ENCODE peak calls at places on chromosomes 4 and X, in eight cellular contexts. One of them, this sample, is unnamed.
A peak's percentile ranks its signal among the peaks of the same experiment; 100 is the strongest.

GRCh38 chrX:68146054-68146453 is 287.2 kb downstream of the OPHN1 start:
- DNase-seq in mesenchymal stem cell: peak; percentile 43
- DNase-seq in heart left ventricle: no peak
- DNase-seq in Karpas-422: peak; percentile 67
- DNase-seq in aorta: no peak
- DNase-seq in mucosa of descending colon: no peak
- DNase-seq in stomach: no peak
- DNase-seq in tibial nerve: no peak
- DNase-seq in this sample: no peak

GRCh38 chrX:68090266-68090665 is 343.0 kb downstream of the OPHN1 start:
- DNase-seq in tibial nerve: no peak
- DNase-seq in Karpas-422: peak; percentile 47
- DNase-seq in mesenchymal stem cell: no peak
- DNase-seq in heart left ventricle: no peak
- DNase-seq in mucosa of descending colon: no peak
- DNase-seq in stomach: no peak
- DNase-seq in aorta: no peak
- DNase-seq in this sample: no peak

GRCh38 chrX:13506574-13506973 is 62.8 kb upstream of the EGFL6 start:
- DNase-seq in Karpas-422: peak; percentile 81
- DNase-seq in stomach: peak; percentile 48
- DNase-seq in heart left ventricle: peak; percentile 13
- DNase-seq in tibial nerve: no peak
- DNase-seq in mesenchymal stem cell: peak; percentile 44
- DNase-seq in mucosa of descending colon: no peak
- DNase-seq in aorta: peak; percentile 80
- DNase-seq in this sample: peak; percentile 56

GRCh38 chr4:27176400-27176799 is 315.8 kb downstream of the STIM2 start:
- DNase-seq in heart left ventricle: no peak
- DNase-seq in tibial nerve: no peak
- DNase-seq in mesenchymal stem cell: peak; percentile 15
- DNase-seq in stomach: no peak
- DNase-seq in aorta: no peak
- DNase-seq in mucosa of descending colon: no peak
- DNase-seq in Karpas-422: peak; percentile 77
- DNase-seq in this sample: peak; percentile 25

GRCh38 chr4:71294301-71294700 is 44.5 kb upstream of the SLC4A4 start:
- DNase-seq in tibial nerve: no peak
- DNase-seq in heart left ventricle: no peak
- DNase-seq in aorta: no peak
- DNase-seq in mesenchymal stem cell: no peak
- DNase-seq in mucosa of descending colon: no peak
- DNase-seq in stomach: no peak
- DNase-seq in Karpas-422: no peak
- DNase-seq in this sample: no peak

GRCh38 chr4:25160714-25161598 is 707 bp upstream of the SEPSECS start:
- DNase-seq in aorta: no peak
- DNase-seq in Karpas-422: peak; percentile 49
- DNase-seq in stomach: no peak
- DNase-seq in mesenchymal stem cell: peak; percentile 84
- DNase-seq in heart left ventricle: no peak
- DNase-seq in tibial nerve: peak; percentile 15
- DNase-seq in mucosa of descending colon: no peak
- DNase-seq in this sample: no peak

GRCh38 chrX:40773809-40774208 is 38.5 kb upstream of the MED14 start:
- DNase-seq in mesenchymal stem cell: peak; percentile 61
- DNase-seq in Karpas-422: no peak
- DNase-seq in aorta: no peak
- DNase-seq in heart left ventricle: no peak
- DNase-seq in stomach: no peak
- DNase-seq in tibial nerve: no peak
- DNase-seq in mucosa of descending colon: no peak
- DNase-seq in this sample: no peak

GRCh38 chr4:168784786-168785461 is 225.1 kb downstream of the CBR4 start:
- DNase-seq in aorta: no peak
- DNase-seq in mucosa of descending colon: no peak
- DNase-seq in stomach: peak; percentile 61
- DNase-seq in Karpas-422: no peak
- DNase-seq in mesenchymal stem cell: no peak
- DNase-seq in heart left ventricle: no peak
- DNase-seq in tibial nerve: no peak
- DNase-seq in this sample: no peak

GRCh38 chr4:61427099-61427817 is 227.1 kb downstream of the ADGRL3 start:
- DNase-seq in aorta: no peak
- DNase-seq in tibial nerve: no peak
- DNase-seq in stomach: no peak
- DNase-seq in mesenchymal stem cell: no peak
- DNase-seq in Karpas-422: no peak
- DNase-seq in mucosa of descending colon: no peak
- DNase-seq in heart left ventricle: no peak
- DNase-seq in this sample: no peak

GRCh38 chr4:6192245-6192644 is 8.1 kb downstream of the JAKMIP1 start:
- DNase-seq in aorta: peak; percentile 28
- DNase-seq in heart left ventricle: no peak
- DNase-seq in tibial nerve: no peak
- DNase-seq in mucosa of descending colon: no peak
- DNase-seq in mesenchymal stem cell: no peak
- DNase-seq in stomach: no peak
- DNase-seq in Karpas-422: no peak
- DNase-seq in this sample: no peak

GRCh38 chr4:24076811-24077210 is 187.0 kb upstream of the PPARGC1A start:
- DNase-seq in heart left ventricle: no peak
- DNase-seq in tibial nerve: no peak
- DNase-seq in Karpas-422: no peak
- DNase-seq in mesenchymal stem cell: no peak
- DNase-seq in stomach: no peak
- DNase-seq in mucosa of descending colon: no peak
- DNase-seq in aorta: no peak
- DNase-seq in this sample: no peak

GRCh38 chrX:53639257-53639656 is 47.3 kb downstream of the HUWE1 start:
- DNase-seq in stomach: no peak
- DNase-seq in mesenchymal stem cell: no peak
- DNase-seq in tibial nerve: no peak
- DNase-seq in Karpas-422: no peak
- DNase-seq in aorta: no peak
- DNase-seq in mucosa of descending colon: no peak
- DNase-seq in heart left ventricle: no peak
- DNase-seq in this sample: no peak

GRCh38 chrX:53642326-53642725 is 44.2 kb downstream of the HUWE1 start:
- DNase-seq in aorta: no peak
- DNase-seq in mucosa of descending colon: no peak
- DNase-seq in mesenchymal stem cell: no peak
- DNase-seq in tibial nerve: no peak
- DNase-seq in heart left ventricle: no peak
- DNase-seq in Karpas-422: no peak
- DNase-seq in stomach: no peak
- DNase-seq in this sample: no peak

DNA sequence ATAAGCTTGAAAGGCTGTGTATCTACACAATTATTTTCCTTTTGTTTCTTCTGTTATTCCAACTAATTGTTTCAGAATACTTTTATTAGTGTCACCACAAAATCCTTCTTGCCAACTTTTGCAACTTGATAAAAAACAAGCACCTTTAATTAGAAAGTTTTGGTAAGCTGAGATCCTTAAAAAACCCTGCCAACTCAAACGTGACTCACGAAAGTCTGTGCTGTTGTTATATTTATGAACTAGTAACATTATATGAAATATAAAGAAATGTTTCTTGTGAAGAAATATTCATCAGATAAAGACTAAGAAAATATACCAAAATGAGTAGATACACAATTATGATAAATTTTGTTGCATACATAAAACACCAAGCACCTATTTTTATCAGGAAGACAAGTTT is 49.0 kb downstream of the HUWE1 start:
- DNase-seq in Karpas-422: no peak
- DNase-seq in mesenchymal stem cell: no peak
- DNase-seq in stomach: no peak
- DNase-seq in tibial nerve: no peak
- DNase-seq in mucosa of descending colon: no peak
- DNase-seq in aorta: no peak
- DNase-seq in heart left ventricle: no peak
- DNase-seq in this sample: no peak
- H3K36me3 ChIP-seq in Karpas-422: peaks cover 32% of the 10 kb centered on the region
- H3K36me3 ChIP-seq in mesenchymal stem cell: peaks cover 82% of the 10 kb centered on the region
- H3K36me3 ChIP-seq in stomach: peaks cover 64% of the 10 kb centered on the region
- H3K36me3 ChIP-seq in tibial nerve: no peaks in the 10 kb centered on the region
- H3K36me3 ChIP-seq in mucosa of descending colon: no peaks in the 10 kb centered on the region
- H3K36me3 ChIP-seq in aorta: no peaks in the 10 kb centered on the region
- H3K36me3 ChIP-seq in heart left ventricle: peaks cover 41% of the 10 kb centered on the region
- H3K36me3 ChIP-seq in this sample: no peaks in the 10 kb centered on the region

GRCh38 chr4:2686379-2687265 is 69.5 kb downstream of the TNIP2 start:
- DNase-seq in Karpas-422: no peak
- DNase-seq in mesenchymal stem cell: no peak
- DNase-seq in aorta: peak; percentile 40
- DNase-seq in mucosa of descending colon: no peak
- DNase-seq in tibial nerve: no peak
- DNase-seq in heart left ventricle: no peak
- DNase-seq in stomach: no peak
- DNase-seq in this sample: no peak
- H3K36me3 ChIP-seq in Karpas-422: peaks cover 17% of the 10 kb centered on the region
- H3K36me3 ChIP-seq in mesenchymal stem cell: peaks cover 89% of the 10 kb centered on the region
- H3K36me3 ChIP-seq in aorta: peaks cover 5% of the 10 kb centered on the region
- H3K36me3 ChIP-seq in mucosa of descending colon: no peaks in the 10 kb centered on the region
- H3K36me3 ChIP-seq in tibial nerve: peaks cover 2% of the 10 kb centered on the region
- H3K36me3 ChIP-seq in heart left ventricle: peaks cover 94% of the 10 kb centered on the region
- H3K36me3 ChIP-seq in stomach: peaks cover 96% of the 10 kb centered on the region
- H3K36me3 ChIP-seq in this sample: peaks cover 36% of the 10 kb centered on the region

DNA sequence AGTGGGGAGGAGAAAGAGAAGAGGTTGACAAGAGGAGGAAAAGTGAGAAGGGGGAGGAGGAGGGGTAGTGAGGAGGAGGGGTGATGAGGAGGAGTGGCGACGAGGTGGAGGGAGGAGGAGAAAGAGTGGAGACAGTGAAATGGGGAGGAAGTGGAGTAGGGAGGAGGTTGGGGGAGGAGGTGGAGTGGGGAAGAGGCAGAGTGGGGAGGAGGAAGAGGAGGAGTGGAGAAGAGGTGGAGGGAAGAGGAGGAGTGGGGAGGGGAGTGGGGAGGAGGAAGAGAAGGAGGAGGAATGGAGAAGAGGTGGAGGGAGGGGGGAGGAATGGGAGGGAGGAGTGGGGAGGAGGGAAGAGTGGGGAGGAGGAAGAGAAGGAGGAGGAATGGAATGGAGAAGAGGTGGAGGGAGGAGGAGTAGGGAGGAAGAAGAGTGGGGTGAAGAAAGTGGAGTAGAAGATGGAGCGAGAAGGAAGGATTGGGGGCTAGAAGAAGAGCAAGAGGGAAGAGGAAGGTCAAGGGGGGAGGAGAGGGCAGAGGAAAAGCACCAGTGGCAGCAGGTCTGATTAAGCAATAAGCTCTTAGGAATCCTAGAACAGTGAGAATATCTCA is 50.0 kb upstream of the MTNR1A start:
- DNase-seq in mucosa of descending colon: no peak
- DNase-seq in heart left ventricle: no peak
- DNase-seq in aorta: no peak
- DNase-seq in tibial nerve: no peak
- DNase-seq in stomach: no peak
- DNase-seq in Karpas-422: no peak
- DNase-seq in mesenchymal stem cell: no peak
- DNase-seq in this sample: no peak
- H3K36me3 ChIP-seq in mucosa of descending colon: peaks cover 12% of the 10 kb centered on the region
- H3K36me3 ChIP-seq in heart left ventricle: peaks cover 28% of the 10 kb centered on the region
- H3K36me3 ChIP-seq in aorta: peaks cover 5% of the 10 kb centered on the region
- H3K36me3 ChIP-seq in tibial nerve: no peaks in the 10 kb centered on the region
- H3K36me3 ChIP-seq in stomach: peaks cover 90% of the 10 kb centered on the region
- H3K36me3 ChIP-seq in Karpas-422: no peaks in the 10 kb centered on the region
- H3K36me3 ChIP-seq in mesenchymal stem cell: peaks cover 95% of the 10 kb centered on the region
- H3K36me3 ChIP-seq in this sample: peaks cover 60% of the 10 kb centered on the region

GRCh38 chr4:38765391-38765790 is 17.4 kb downstream of the TLR10 start:
- DNase-seq in tibial nerve: no peak
- DNase-seq in heart left ventricle: no peak
- DNase-seq in stomach: no peak
- DNase-seq in mesenchymal stem cell: peak; percentile 62
- DNase-seq in aorta: no peak
- DNase-seq in mucosa of descending colon: no peak
- DNase-seq in Karpas-422: no peak
- DNase-seq in this sample: no peak

GRCh38 chr4:38774181-38774580 is 8.6 kb downstream of the TLR10 start:
- DNase-seq in mesenchymal stem cell: no peak
- DNase-seq in Karpas-422: no peak
- DNase-seq in aorta: no peak
- DNase-seq in tibial nerve: no peak
- DNase-seq in stomach: no peak
- DNase-seq in heart left ventricle: no peak
- DNase-seq in mucosa of descending colon: no peak
- DNase-seq in this sample: no peak

GRCh38 chr4:38764292-38764691 is 18.5 kb downstream of the TLR10 start:
- DNase-seq in aorta: no peak
- DNase-seq in heart left ventricle: no peak
- DNase-seq in stomach: no peak
- DNase-seq in mucosa of descending colon: no peak
- DNase-seq in Karpas-422: peak; percentile 41
- DNase-seq in tibial nerve: no peak
- DNase-seq in mesenchymal stem cell: no peak
- DNase-seq in this sample: no peak

GRCh38 chr4:38769441-38770210 is 13.2 kb downstream of the TLR10 start:
- DNase-seq in Karpas-422: no peak
- DNase-seq in mucosa of descending colon: no peak
- DNase-seq in tibial nerve: no peak
- DNase-seq in stomach: no peak
- DNase-seq in mesenchymal stem cell: no peak
- DNase-seq in aorta: no peak
- DNase-seq in heart left ventricle: no peak
- DNase-seq in this sample: no peak

DNA sequence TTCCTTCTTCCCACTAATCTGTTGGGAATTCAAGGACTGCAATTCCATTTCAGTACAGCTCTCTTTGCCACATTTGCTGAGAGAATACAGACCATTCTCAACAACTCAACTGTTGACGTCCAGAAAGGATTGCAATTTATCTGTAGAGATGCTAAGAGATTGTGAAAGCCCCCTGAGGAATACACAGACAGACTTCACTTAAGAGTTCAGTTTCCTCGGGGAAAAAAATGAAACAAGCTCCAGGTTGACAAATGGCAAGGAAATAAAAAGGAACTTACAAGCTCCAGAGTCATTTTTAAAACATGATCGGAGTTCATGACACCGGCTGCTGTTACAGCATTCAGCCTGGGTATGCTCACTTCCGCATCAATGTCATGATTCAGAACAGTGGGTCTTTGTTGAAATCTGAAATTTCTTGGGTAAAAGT is 13.8 kb downstream of the TLR10 start:
- DNase-seq in heart left ventricle: no peak
- DNase-seq in mesenchymal stem cell: peak; percentile 26
- DNase-seq in stomach: no peak
- DNase-seq in Karpas-422: peak; percentile 76
- DNase-seq in aorta: no peak
- DNase-seq in tibial nerve: no peak
- DNase-seq in mucosa of descending colon: no peak
- DNase-seq in this sample: no peak
- H3K36me3 ChIP-seq in heart left ventricle: no peaks in the 10 kb centered on the region
- H3K36me3 ChIP-seq in mesenchymal stem cell: no peaks in the 10 kb centered on the region
- H3K36me3 ChIP-seq in stomach: no peaks in the 10 kb centered on the region
- H3K36me3 ChIP-seq in Karpas-422: peaks cover 9% of the 10 kb centered on the region
- H3K36me3 ChIP-seq in aorta: no peaks in the 10 kb centered on the region
- H3K36me3 ChIP-seq in tibial nerve: no peaks in the 10 kb centered on the region
- H3K36me3 ChIP-seq in mucosa of descending colon: no peaks in the 10 kb centered on the region
- H3K36me3 ChIP-seq in this sample: no peaks in the 10 kb centered on the region

DNA sequence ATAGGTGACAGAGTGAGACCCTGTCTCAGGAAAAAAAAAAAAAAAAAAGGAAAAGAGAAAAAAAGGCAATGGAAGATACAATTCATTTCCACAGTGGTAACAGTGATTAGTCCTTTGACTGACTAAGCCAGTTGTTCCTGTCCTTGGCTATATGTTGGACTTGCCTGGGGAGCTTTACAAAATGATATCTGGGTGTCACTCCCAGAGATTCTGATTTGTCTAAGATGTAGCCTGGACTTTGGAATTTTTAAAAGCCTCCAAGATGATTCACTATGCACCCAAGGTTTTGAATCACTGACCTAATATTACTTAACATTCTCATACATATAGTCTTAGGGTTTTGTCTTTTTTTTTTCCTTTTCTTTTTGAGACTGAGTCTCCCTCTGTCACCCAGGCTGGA is 16.9 kb downstream of the HELQ start:
- DNase-seq in mucosa of descending colon: no peak
- DNase-seq in tibial nerve: no peak
- DNase-seq in aorta: no peak
- DNase-seq in heart left ventricle: no peak
- DNase-seq in mesenchymal stem cell: no peak
- DNase-seq in stomach: no peak
- DNase-seq in Karpas-422: no peak
- DNase-seq in this sample: no peak
- H3K36me3 ChIP-seq in mucosa of descending colon: no peaks in the 10 kb centered on the region
- H3K36me3 ChIP-seq in tibial nerve: no peaks in the 10 kb centered on the region
- H3K36me3 ChIP-seq in aorta: peaks cover 6% of the 10 kb centered on the region
- H3K36me3 ChIP-seq in heart left ventricle: peaks cover 71% of the 10 kb centered on the region
- H3K36me3 ChIP-seq in mesenchymal stem cell: peaks cover 80% of the 10 kb centered on the region
- H3K36me3 ChIP-seq in stomach: peaks cover 85% of the 10 kb centered on the region
- H3K36me3 ChIP-seq in Karpas-422: no peaks in the 10 kb centered on the region
- H3K36me3 ChIP-seq in this sample: no peaks in the 10 kb centered on the region